ENCODE peak calls at places on chromosomes 4 and X, in seven cellular contexts. S, V, F, I, U, D and H are unnamed samples.

GRCh38 chr4:174209296-174209695 is 74.2 kb downstream of the FBXO8 start:
- DNase-seq in S (no peak), V (no peak), F (no peak), I (no peak), U (no peak), D (no peak), H (no peak)

GRCh38 chr4:71333960-71334951 is 4.6 kb upstream of the SLC4A4 start:
- DNase-seq in S (no peak), V (no peak), F (no peak), I (no peak), U (no peak), D (no peak), H (no peak)

GRCh38 chr4:6641164-6641970 is 882 bp downstream of the MRFAP1 start:
- DNase-seq in S (no peak), V (peak; percentile 42), F (no peak), I (peak; percentile 54), U (peak; percentile 45), D (peak; percentile 55), H (peak; percentile 35)

GRCh38 chr4:189021831-189022230 is 882.6 kb downstream of the TRIML1 start:
- DNase-seq in S (no peak), V (no peak), F (peak; percentile 77), I (no peak), U (no peak), D (no peak), H (no peak)

GRCh38 chr4:170723171-170723570 is 633.4 kb upstream of the AADAT start:
- DNase-seq in S (no peak), V (no peak), F (no peak), I (no peak), U (no peak), D (no peak), H (no peak)

GRCh38 chrX:12610079-12610478 is 181.1 kb upstream of the PRPS2 start:
- DNase-seq in S (no peak), V (no peak), F (no peak), I (no peak), U (no peak), D (no peak), H (no peak)

GRCh38 chrX:125306335-125306866 is 13.3 kb upstream of the TEX13C start:
- DNase-seq in S (no peak), V (no peak), F (no peak), I (no peak), U (no peak), D (no peak), H (no peak)

GRCh38 chrX:18146954-18147353 is 73.7 kb downstream of the BEND2 start:
- DNase-seq in S (no peak), V (no peak), F (no peak), I (no peak), U (no peak), D (peak; percentile 22), H (no peak)

GRCh38 chrX:153865685-153866084 is 20.3 kb downstream of the L1CAM start:
- DNase-seq in S (no peak), V (no peak), F (no peak), I (no peak), U (no peak), D (no peak), H (peak; percentile 5)
- H3K36me3 ChIP-seq in S (no peaks in the 10 kb centered on the region), V (no peaks in the 10 kb centered on the region), F (no peaks in the 10 kb centered on the region), I (no peaks in the 10 kb centered on the region), U (no peaks in the 10 kb centered on the region), D (no peaks in the 10 kb centered on the region), H (peaks cover 82% of the 10 kb centered on the region)

GRCh38 chrX:56727531-56727930 is 1.5 kb upstream of the NBDY start:
- DNase-seq in S (no peak), V (no peak), F (no peak), I (no peak), U (no peak), D (no peak), H (no peak)

GRCh38 chrX:56728752-56729151 is 291 bp upstream of the NBDY start:
- DNase-seq in S (no peak), V (no peak), F (no peak), I (no peak), U (no peak), D (no peak), H (no peak)

GRCh38 chrX:56729152-56729557 is at the start of gene NBDY:
- DNase-seq in S (no peak), V (peak; percentile 21), F (no peak), I (peak; percentile 43), U (no peak), D (peak; percentile 12), H (peak; percentile 25)

GRCh38 chrX:56726609-56727008 is 2.4 kb upstream of the NBDY start:
- DNase-seq in S (no peak), V (no peak), F (no peak), I (no peak), U (no peak), D (peak; percentile 21), H (no peak)

DNA sequence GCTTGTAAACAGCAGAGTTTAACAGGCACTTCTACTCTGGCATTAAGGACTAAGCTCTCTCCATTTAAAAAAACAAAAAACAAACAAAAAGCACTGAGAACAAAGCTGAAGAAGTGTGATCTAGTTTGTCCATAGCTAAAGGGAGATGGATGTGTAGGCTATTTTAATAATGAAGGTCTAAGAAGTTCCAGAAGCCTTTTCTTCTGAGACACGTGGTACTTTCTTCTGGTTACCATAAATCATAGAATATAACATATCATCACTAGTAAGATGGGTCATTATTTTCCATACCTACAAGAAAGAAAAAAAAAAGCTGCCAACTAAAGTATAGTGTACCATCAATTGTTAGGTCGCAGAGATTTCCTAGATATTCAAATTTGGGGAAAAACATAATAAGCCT is 722 bp upstream of the NBDY start:
- DNase-seq in S (no peak), V (no peak), F (no peak), I (no peak), U (no peak), D (no peak), H (no peak)
- H3K4me3 ChIP-seq in S (peak overlapping the region; percentile 77), V (peak overlapping the region; percentile 61), F (no peak overlapping the region), I (no peak overlapping the region), U (no peak overlapping the region), D (no peak overlapping the region), H (peak overlapping the region; percentile 69)

GRCh38 chrX:104310084-104310483 is 55.4 kb upstream of the ESX1 start:
- DNase-seq in S (no peak), V (no peak), F (no peak), I (no peak), U (no peak), D (peak; percentile 2), H (no peak)
- TF ChIP-seq CTCF in S (peak; percentile 53), V (no peak), F (no peak), I (peak; percentile 15), U (no peak), D (peak; percentile 34), H (no peak)

DNA sequence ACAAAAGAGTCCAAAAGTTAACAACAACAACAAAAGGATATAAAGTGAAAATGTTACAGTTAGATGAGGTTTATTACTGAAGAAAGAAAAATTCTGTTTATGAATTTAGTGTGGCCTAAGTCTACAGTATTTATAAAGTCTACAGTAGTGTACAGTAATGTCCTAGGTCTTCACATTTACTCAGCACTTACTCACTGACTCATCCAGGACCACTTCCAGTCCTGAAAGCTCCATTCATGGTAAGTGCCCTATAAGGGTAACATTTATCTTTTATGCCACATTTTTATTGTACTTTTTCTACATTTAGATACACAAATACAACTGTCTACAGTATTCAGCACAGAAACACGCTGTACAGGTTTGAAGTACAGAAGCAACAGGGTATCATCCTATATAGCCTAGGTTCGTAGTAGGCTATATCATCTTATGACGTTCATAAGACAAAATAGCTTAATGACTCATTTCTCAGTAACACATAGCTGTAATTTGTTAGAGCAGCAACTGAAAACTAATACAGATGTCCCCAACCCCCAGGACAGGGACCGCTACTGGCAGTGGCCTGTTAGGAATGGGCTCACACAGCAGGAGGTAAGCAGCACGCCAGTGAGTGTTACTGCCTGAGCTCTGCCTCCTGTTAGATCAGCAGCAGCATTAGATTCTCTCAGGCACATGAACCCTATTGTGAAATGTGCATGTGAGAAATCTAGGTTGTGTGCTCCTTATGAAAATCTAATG is 61.3 kb downstream of the CENPC start:
- DNase-seq in S (no peak), V (no peak), F (no peak), I (no peak), U (no peak), D (no peak), H (no peak)
- H3K36me3 ChIP-seq in S (no peaks in the 10 kb centered on the region), V (peaks cover 71% of the 10 kb centered on the region), F (peaks cover 45% of the 10 kb centered on the region), I (no peaks in the 10 kb centered on the region), U (peaks cover 10% of the 10 kb centered on the region), D (peaks cover 59% of the 10 kb centered on the region), H (peaks cover 33% of the 10 kb centered on the region)

GRCh38 chrX:31266172-31267076 is 194.6 kb upstream of the FTHL17 start:
- DNase-seq in S (no peak), V (peak; percentile 21), F (peak; percentile 75), I (no peak), U (peak; percentile 46), D (peak; percentile 63), H (peak; percentile 50)

GRCh38 chrX:31268359-31268758 is 196.5 kb upstream of the FTHL17 start:
- DNase-seq in S (no peak), V (no peak), F (no peak), I (no peak), U (no peak), D (no peak), H (peak; percentile 27)

GRCh38 chrX:31269914-31270313 is 198.1 kb upstream of the FTHL17 start:
- DNase-seq in S (no peak), V (no peak), F (no peak), I (no peak), U (no peak), D (no peak), H (no peak)

GRCh38 chrX:31260351-31260750 is 188.5 kb upstream of the FTHL17 start:
- DNase-seq in S (no peak), V (no peak), F (no peak), I (no peak), U (no peak), D (no peak), H (no peak)

GRCh38 chrX:31265383-31265782 is 193.5 kb upstream of the FTHL17 start:
- DNase-seq in S (no peak), V (no peak), F (no peak), I (no peak), U (no peak), D (no peak), H (no peak)
- H3K4me3 ChIP-seq in S (no peak overlapping the region), V (peak overlapping the region; percentile 59), F (peak overlapping the region; percentile 4), I (peak overlapping the region; percentile 60), U (no peak overlapping the region), D (no peak overlapping the region), H (no peak overlapping the region)

GRCh38 chr4:153532636-153533035 is 66.5 kb downstream of the TMEM131L start:
- DNase-seq in S (no peak), V (no peak), F (no peak), I (no peak), U (no peak), D (no peak), H (no peak)

GRCh38 chr4:153530284-153530995 is 64.3 kb downstream of the TMEM131L start:
- DNase-seq in S (no peak), V (no peak), F (no peak), I (no peak), U (no peak), D (no peak), H (no peak)

GRCh38 chr4:153529646-153530045 is 63.5 kb downstream of the TMEM131L start:
- DNase-seq in S (no peak), V (no peak), F (no peak), I (no peak), U (no peak), D (no peak), H (no peak)

GRCh38 chr4:153532227-153532626 is 66.1 kb downstream of the TMEM131L start:
- DNase-seq in S (no peak), V (no peak), F (no peak), I (no peak), U (no peak), D (no peak), H (no peak)

DNA sequence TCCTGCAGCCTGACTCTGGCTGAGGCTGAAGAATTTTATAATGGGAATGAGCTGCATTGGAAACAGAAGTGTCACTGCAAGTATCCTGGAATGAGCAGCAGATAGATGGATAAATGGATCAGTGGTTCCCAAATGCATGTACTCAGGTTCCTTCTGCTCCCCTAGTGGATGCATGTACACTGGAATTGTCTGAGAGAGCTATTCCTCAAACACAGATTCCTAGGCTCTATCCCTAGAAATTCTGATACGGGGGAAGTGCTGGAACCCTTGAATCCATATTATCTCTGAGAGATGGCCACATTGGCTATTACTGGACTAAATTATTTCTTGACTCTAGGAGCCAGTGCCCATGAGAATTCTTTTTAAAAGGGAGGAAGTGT is 64.8 kb downstream of the TMEM131L start:
- DNase-seq in S (no peak), V (no peak), F (no peak), I (no peak), U (no peak), D (no peak), H (no peak)
- TF ChIP-seq CTCF in S (no peak), V (peak; percentile 9), F (no peak), I (no peak), U (no peak), D (no peak), H (peak; percentile 13)